ENCODE peak calls at places on chromosomes 3 and 15, in seven cellular contexts. Y, V, M, D, E, N and S are unnamed samples.

GRCh38 chr15:80662756-80663553 is 32.2 kb upstream of the ABHD17C start:
- DNase-seq in Y (no peak), V (no peak), M (no peak), D (no peak), E (no peak), N (no peak), S (no peak)

GRCh38 chr3:76405196-76405595 is 619.8 kb upstream of the ZNF717 start:
- DNase-seq in Y (no peak), V (no peak), M (no peak), D (no peak), E (no peak), N (peak; percentile 5), S (no peak)

GRCh38 chr3:53938645-53939044 is 47.0 kb upstream of the SELENOK start:
- DNase-seq in Y (no peak), V (no peak), M (no peak), D (peak; percentile 8), E (peak; percentile 66), N (peak; percentile 54), S (peak; percentile 57)

GRCh38 chr3:69806735-69807438 is 67.6 kb downstream of the MITF start:
- DNase-seq in Y (no peak), V (no peak), M (no peak), D (no peak), E (no peak), N (peak; percentile 69), S (no peak)

GRCh38 chr3:58222161-58222724 is 11.5 kb upstream of the DNASE1L3 start:
- DNase-seq in Y (no peak), V (no peak), M (no peak), D (no peak), E (no peak), N (no peak), S (no peak)

GRCh38 chr15:57595011-57595866 is 3.5 kb downstream of the MYZAP start:
- DNase-seq in Y (no peak), V (peak; percentile 4), M (no peak), D (no peak), E (no peak), N (no peak), S (no peak)

GRCh38 chr3:182172534-182172933 is 460.8 kb downstream of the SOX2 start:
- DNase-seq in Y (no peak), V (no peak), M (no peak), D (no peak), E (no peak), N (no peak), S (no peak)

GRCh38 chr3:42647821-42648459 is 5.6 kb upstream of the ZBTB47 start:
- DNase-seq in Y (no peak), V (no peak), M (no peak), D (no peak), E (no peak), N (no peak), S (no peak)

GRCh38 chr15:65914981-65915925 is 46.0 kb downstream of the RAB11A start:
- DNase-seq in Y (no peak), V (no peak), M (no peak), D (no peak), E (no peak), N (no peak), S (no peak)

GRCh38 chr15:32981536-32981935 is 213.0 kb downstream of the FMN1 start:
- DNase-seq in Y (no peak), V (no peak), M (no peak), D (no peak), E (no peak), N (peak; percentile 53), S (no peak)

GRCh38 chr15:57550640-57551039 is 41.1 kb upstream of the MYZAP start:
- DNase-seq in Y (no peak), V (no peak), M (no peak), D (no peak), E (peak; percentile 15), N (no peak), S (no peak)

GRCh38 chr3:108345492-108346205 is 49.3 kb downstream of the HHLA2 start:
- DNase-seq in Y (no peak), V (no peak), M (no peak), D (no peak), E (no peak), N (peak; percentile 4), S (no peak)

GRCh38 chr3:69740103-69741021 is 1.1 kb downstream of the MITF start:
- DNase-seq in Y (no peak), V (no peak), M (no peak), D (no peak), E (no peak), N (no peak), S (peak; percentile 8)

GRCh38 chr3:38755130-38755529 is 60.9 kb downstream of the SCN10A start:
- DNase-seq in Y (no peak), V (no peak), M (no peak), D (no peak), E (no peak), N (peak; percentile 3), S (peak; percentile 43)

GRCh38 chr3:11651900-11652299 is 8.2 kb upstream of the VGLL4 start:
- DNase-seq in Y (no peak), V (no peak), M (no peak), D (no peak), E (peak; percentile 52), N (peak; percentile 59), S (no peak)

GRCh38 chr3:193851416-193851815 is 258.4 kb downstream of the OPA1 start:
- DNase-seq in Y (no peak), V (no peak), M (no peak), D (no peak), E (no peak), N (no peak), S (no peak)

GRCh38 chr3:40170395-40170794 is 139.1 kb upstream of the EIF1B start:
- DNase-seq in Y (no peak), V (no peak), M (no peak), D (no peak), E (no peak), N (no peak), S (no peak)